ENCODE peak calls at places on chromosomes 2 and 18, in five cellular contexts. C, S, Z, A and H are unnamed samples.

GRCh38 chr2:235468978-235469694 is 24.7 kb upstream of the AGAP1 start:
- DNase-seq in C (peak), S (no peak), Z (peak), A (peak), H (peak)

GRCh38 chr2:25964891-25965290 is 17.4 kb downstream of the KIF3C start:
- DNase-seq in C (no peak), S (no peak), Z (peak), A (peak), H (no peak)

GRCh38 chr2:185137700-185138099 is 539.4 kb downstream of the ZNF804A start:
- DNase-seq in C (no peak), S (no peak), Z (no peak), A (no peak), H (no peak)

GRCh38 chr2:39139511-39140237 is 18.8 kb upstream of the SOS1 start:
- DNase-seq in C (no peak), S (no peak), Z (no peak), A (no peak), H (no peak)

GRCh38 chr2:226426292-226426736 is 373.3 kb downstream of the IRS1 start:
- DNase-seq in C (no peak), S (no peak), Z (peak), A (peak), H (peak)

GRCh38 chr2:74514368-74515270 is at the start of gene TLX2:
- DNase-seq in C (no peak), S (no peak), Z (no peak), A (no peak), H (no peak)

GRCh38 chr2:160367887-160368286 is 125.7 kb downstream of the RBMS1 start:
- DNase-seq in C (peak), S (no peak), Z (peak), A (peak), H (peak)

GRCh38 chr18:49707594-49707993 is 105.7 kb downstream of the ACAA2 start:
- DNase-seq in C (no peak), S (no peak), Z (no peak), A (no peak), H (no peak)

GRCh38 chr2:118084483-118085089 is 3.7 kb upstream of the INSIG2 start:
- DNase-seq in C (no peak), S (no peak), Z (no peak), A (no peak), H (no peak)

GRCh38 chr2:213065583-213066444 is 85.6 kb downstream of the IKZF2 start:
- DNase-seq in C (no peak), S (peak), Z (peak), A (peak), H (peak)

GRCh38 chr2:65297544-65297943 is 69.9 kb downstream of the ACTR2 start:
- DNase-seq in C (no peak), S (no peak), Z (no peak), A (no peak), H (no peak)

GRCh38 chr2:65298089-65298488 is 70.5 kb downstream of the ACTR2 start:
- DNase-seq in C (no peak), S (no peak), Z (no peak), A (no peak), H (no peak)

GRCh38 chr2:65299246-65299645 is 71.6 kb downstream of the ACTR2 start:
- DNase-seq in C (no peak), S (no peak), Z (peak), A (peak), H (no peak)

GRCh38 chr2:65300134-65300771 is 72.6 kb downstream of the ACTR2 start:
- DNase-seq in C (peak), S (peak), Z (peak), A (peak), H (peak)

GRCh38 chr2:65300772-65301711 is 73.4 kb downstream of the ACTR2 start:
- DNase-seq in C (peak), S (peak), Z (peak), A (peak), H (peak)
- H3K4me3 ChIP-seq in C (no peak), S (no peak), Z (peak), A (no peak), H (no peak)

DNA sequence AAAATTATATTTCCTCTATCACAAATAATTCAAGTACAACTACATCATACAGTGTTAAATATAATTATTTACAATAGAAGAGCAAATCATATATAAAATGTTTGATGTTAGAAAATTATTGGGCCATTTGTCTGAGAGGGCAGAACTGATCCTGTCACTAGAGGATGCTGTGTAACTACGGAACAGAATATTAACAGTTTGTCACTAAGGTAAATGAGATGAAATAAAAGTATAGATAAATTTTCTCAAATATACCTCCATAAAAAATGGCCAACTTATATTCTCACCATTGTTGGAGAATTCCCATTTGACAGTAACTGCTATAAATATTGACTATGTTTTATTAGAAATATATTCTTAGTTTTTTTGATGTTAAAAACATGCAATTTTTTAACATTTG is 1067.4 kb upstream of the DDX18 start:
- DNase-seq in C (no peak), S (no peak), Z (no peak), A (no peak), H (no peak)
- TF ChIP-seq CTCF in C (no peak), S (no peak), Z (no peak), A (peak), H (no peak)

DNA sequence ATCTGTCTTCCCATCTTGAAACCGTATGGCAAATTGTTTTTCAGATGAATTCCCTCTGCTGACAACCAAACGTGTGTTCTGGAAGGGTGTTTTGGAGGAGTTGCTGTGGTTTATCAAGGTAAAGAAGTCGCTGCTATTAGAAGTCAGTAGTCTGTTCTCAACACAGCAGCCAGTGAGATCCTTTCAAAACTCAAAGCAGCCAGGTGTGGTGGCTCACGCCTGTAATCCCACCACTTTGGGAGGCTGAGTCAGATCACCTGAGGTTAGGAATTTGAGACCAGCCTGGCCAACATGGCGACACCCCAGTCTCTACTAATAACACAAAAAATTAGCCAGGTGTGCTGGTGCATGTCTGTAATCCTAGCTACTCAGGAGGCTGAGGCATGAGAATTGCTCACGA is 2.1 kb downstream of the TYMS start:
- DNase-seq in C (no peak), S (no peak), Z (no peak), A (no peak), H (no peak)
- H3K4me3 ChIP-seq in C (no peak), S (no peak), Z (no peak), A (no peak), H (no peak)

DNA sequence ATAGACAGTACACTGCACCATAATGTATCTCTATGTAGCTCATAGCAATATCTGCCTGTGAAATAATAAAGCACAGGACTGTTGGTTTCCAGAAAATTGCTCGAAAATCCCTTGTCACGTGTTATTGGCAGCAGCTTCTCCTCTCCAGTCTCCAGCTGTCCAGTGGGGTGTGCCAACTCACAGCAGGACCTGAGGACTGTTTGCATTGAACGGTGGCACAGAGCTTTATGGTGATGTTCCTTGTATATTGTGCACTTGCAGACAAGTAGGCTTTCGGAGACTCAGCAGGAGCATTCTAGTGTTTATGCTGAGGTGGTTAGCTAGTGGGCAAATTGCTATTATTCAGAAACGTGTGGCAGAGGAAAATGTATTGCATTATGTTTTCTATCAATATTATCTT is 182.2 kb upstream of the ATP5MC3 start:
- DNase-seq in C (no peak), S (no peak), Z (no peak), A (no peak), H (no peak)
- TF ChIP-seq CTCF in C (no peak), S (no peak), Z (no peak), A (no peak), H (no peak)